ENCODE peak calls at places on chromosomes 2 and 18, in five cellular contexts. One of them, this sample, is unnamed.
A peak's percentile ranks its signal among the peaks of the same experiment; 100 is the strongest.

GRCh38 chr2:14616342-14616741 is 16.2 kb upstream of the LRATD1 start:
- DNase-seq in aorta: no peak
- DNase-seq in right lobe of liver: no peak
- DNase-seq in mammary epithelial cell: no peak
- DNase-seq in uterus: no peak
- DNase-seq in this sample: no peak

GRCh38 chr2:37501121-37501520 is 156.7 kb downstream of the QPCT start:
- DNase-seq in aorta: no peak
- DNase-seq in right lobe of liver: no peak
- DNase-seq in mammary epithelial cell: no peak
- DNase-seq in uterus: no peak
- DNase-seq in this sample: no peak

GRCh38 chr18:63238711-63239110 is 80.9 kb downstream of the BCL2 start:
- DNase-seq in aorta: no peak
- DNase-seq in right lobe of liver: no peak
- DNase-seq in mammary epithelial cell: no peak
- DNase-seq in uterus: no peak
- DNase-seq in this sample: no peak

GRCh38 chr2:241161646-241162281 is 11.5 kb downstream of the PPP1R7 start:
- DNase-seq in aorta: peak; percentile 76
- DNase-seq in right lobe of liver: no peak
- DNase-seq in mammary epithelial cell: peak; percentile 11
- DNase-seq in uterus: peak; percentile 77
- DNase-seq in this sample: peak; percentile 94

GRCh38 chr18:23380001-23380550 is 73.0 kb upstream of the RIOK3 start:
- DNase-seq in aorta: no peak
- DNase-seq in right lobe of liver: no peak
- DNase-seq in mammary epithelial cell: peak; percentile 5
- DNase-seq in uterus: no peak
- DNase-seq in this sample: no peak

GRCh38 chr2:196652869-196653268 is 13.4 kb downstream of the CCDC150 start:
- DNase-seq in aorta: no peak
- DNase-seq in right lobe of liver: no peak
- DNase-seq in mammary epithelial cell: no peak
- DNase-seq in uterus: no peak
- DNase-seq in this sample: no peak

GRCh38 chr18:56226025-56226424 is 412.4 kb downstream of the TXNL1 start:
- DNase-seq in aorta: no peak
- DNase-seq in right lobe of liver: no peak
- DNase-seq in mammary epithelial cell: no peak
- DNase-seq in uterus: no peak
- DNase-seq in this sample: no peak

GRCh38 chr2:70698847-70699246 is 69.2 kb downstream of the ADD2 start:
- DNase-seq in aorta: no peak
- DNase-seq in right lobe of liver: peak; percentile 8
- DNase-seq in mammary epithelial cell: no peak
- DNase-seq in uterus: no peak
- DNase-seq in this sample: no peak

GRCh38 chr2:85216927-85217326 is 83.7 kb downstream of the TCF7L1 start:
- DNase-seq in aorta: no peak
- DNase-seq in right lobe of liver: no peak
- DNase-seq in mammary epithelial cell: peak; percentile 51
- DNase-seq in uterus: no peak
- DNase-seq in this sample: no peak

GRCh38 chr2:17309741-17310339 is 208.4 kb downstream of the RAD51AP2 start:
- DNase-seq in aorta: no peak
- DNase-seq in right lobe of liver: peak; percentile 60
- DNase-seq in mammary epithelial cell: peak; percentile 55
- DNase-seq in uterus: no peak
- DNase-seq in this sample: no peak

GRCh38 chr18:37665346-37665745 is 99.7 kb upstream of the CELF4 start:
- DNase-seq in aorta: no peak
- DNase-seq in right lobe of liver: no peak
- DNase-seq in mammary epithelial cell: no peak
- DNase-seq in uterus: no peak
- DNase-seq in this sample: no peak

GRCh38 chr2:148989882-148990493 is 48.5 kb upstream of the LYPD6B start:
- DNase-seq in aorta: no peak
- DNase-seq in right lobe of liver: peak; percentile 62
- DNase-seq in mammary epithelial cell: peak; percentile 53
- DNase-seq in uterus: peak; percentile 36
- DNase-seq in this sample: no peak

GRCh38 chr2:46983065-46983801 is 67.6 kb upstream of the MCFD2 start:
- DNase-seq in aorta: peak; percentile 79
- DNase-seq in right lobe of liver: no peak
- DNase-seq in mammary epithelial cell: no peak
- DNase-seq in uterus: no peak
- DNase-seq in this sample: peak; percentile 53

GRCh38 chr18:55997156-55997561 is 409.2 kb upstream of the TCF4 start:
- DNase-seq in aorta: no peak
- DNase-seq in right lobe of liver: no peak
- DNase-seq in mammary epithelial cell: peak; percentile 72
- DNase-seq in uterus: no peak
- DNase-seq in this sample: no peak

GRCh38 chr2:73081181-73081671 is 9.7 kb upstream of the SFXN5 start:
- DNase-seq in aorta: no peak
- DNase-seq in right lobe of liver: no peak
- DNase-seq in mammary epithelial cell: no peak
- DNase-seq in uterus: no peak
- DNase-seq in this sample: no peak

GRCh38 chr2:219628235-219628985 is 980 bp downstream of the SLC4A3 start:
- DNase-seq in aorta: no peak
- DNase-seq in right lobe of liver: no peak
- DNase-seq in mammary epithelial cell: no peak
- DNase-seq in uterus: peak; percentile 17
- DNase-seq in this sample: no peak

GRCh38 chr2:118266086-118266485 is 177.8 kb downstream of the INSIG2 start:
- DNase-seq in aorta: no peak
- DNase-seq in right lobe of liver: no peak
- DNase-seq in mammary epithelial cell: no peak
- DNase-seq in uterus: no peak
- DNase-seq in this sample: no peak

GRCh38 chr2:105812180-105813044 is 67.7 kb downstream of the NCK2 start:
- DNase-seq in aorta: peak; percentile 75
- DNase-seq in right lobe of liver: no peak
- DNase-seq in mammary epithelial cell: peak; percentile 96
- DNase-seq in uterus: peak; percentile 44
- DNase-seq in this sample: peak; percentile 43

GRCh38 chr2:227614740-227615139 is at the start of gene SCYGR3:
- DNase-seq in aorta: no peak
- DNase-seq in right lobe of liver: no peak
- DNase-seq in mammary epithelial cell: no peak
- DNase-seq in uterus: no peak
- DNase-seq in this sample: no peak

GRCh38 chr2:29014811-29015414 is 33.8 kb downstream of the TOGARAM2 start:
- DNase-seq in aorta: no peak
- DNase-seq in right lobe of liver: no peak
- DNase-seq in mammary epithelial cell: peak; percentile 34
- DNase-seq in uterus: no peak
- DNase-seq in this sample: no peak

GRCh38 chr2:173589604-173590277 is 235.1 kb downstream of the CDCA7 start:
- DNase-seq in aorta: no peak
- DNase-seq in right lobe of liver: no peak
- DNase-seq in mammary epithelial cell: peak; percentile 94
- DNase-seq in uterus: no peak
- DNase-seq in this sample: no peak

GRCh38 chr2:235535423-235536130 is 41.7 kb downstream of the AGAP1 start:
- DNase-seq in aorta: no peak
- DNase-seq in right lobe of liver: no peak
- DNase-seq in mammary epithelial cell: no peak
- DNase-seq in uterus: no peak
- DNase-seq in this sample: no peak

GRCh38 chr2:101781326-101781725 is 83.8 kb downstream of the MAP4K4 start:
- DNase-seq in aorta: no peak
- DNase-seq in right lobe of liver: no peak
- DNase-seq in mammary epithelial cell: no peak
- DNase-seq in uterus: no peak
- DNase-seq in this sample: no peak

GRCh38 chr2:73759287-73759764 is 20.6 kb downstream of the DUSP11 start:
- DNase-seq in aorta: no peak
- DNase-seq in right lobe of liver: peak; percentile 82
- DNase-seq in mammary epithelial cell: no peak
- DNase-seq in uterus: peak; percentile 30
- DNase-seq in this sample: no peak

GRCh38 chr2:11187733-11188132 is 32.5 kb downstream of the SLC66A3 start:
- DNase-seq in aorta: no peak
- DNase-seq in right lobe of liver: no peak
- DNase-seq in mammary epithelial cell: no peak
- DNase-seq in uterus: no peak
- DNase-seq in this sample: no peak

GRCh38 chr2:46225730-46226129 is 71.5 kb upstream of the EPAS1 start:
- DNase-seq in aorta: no peak
- DNase-seq in right lobe of liver: no peak
- DNase-seq in mammary epithelial cell: no peak
- DNase-seq in uterus: no peak
- DNase-seq in this sample: no peak

GRCh38 chr2:174588463-174588862 is 9.1 kb downstream of the WIPF1 start:
- DNase-seq in aorta: no peak
- DNase-seq in right lobe of liver: no peak
- DNase-seq in mammary epithelial cell: no peak
- DNase-seq in uterus: peak; percentile 49
- DNase-seq in this sample: no peak

GRCh38 chr2:127355407-127356008 is 32.3 kb downstream of the MAP3K2 start:
- DNase-seq in aorta: no peak
- DNase-seq in right lobe of liver: no peak
- DNase-seq in mammary epithelial cell: peak; percentile 28
- DNase-seq in uterus: no peak
- DNase-seq in this sample: no peak

GRCh38 chr2:42249887-42250286 is 80.7 kb downstream of the EML4 start:
- DNase-seq in aorta: no peak
- DNase-seq in right lobe of liver: no peak
- DNase-seq in mammary epithelial cell: no peak
- DNase-seq in uterus: no peak
- DNase-seq in this sample: no peak

GRCh38 chr18:36399055-36399454 is 101.5 kb downstream of the FHOD3 start:
- DNase-seq in aorta: no peak
- DNase-seq in right lobe of liver: no peak
- DNase-seq in mammary epithelial cell: no peak
- DNase-seq in uterus: no peak
- DNase-seq in this sample: no peak

GRCh38 chr2:186135697-186136096 is 350.4 kb upstream of the ZC3H15 start:
- DNase-seq in aorta: no peak
- DNase-seq in right lobe of liver: no peak
- DNase-seq in mammary epithelial cell: peak; percentile 26
- DNase-seq in uterus: no peak
- DNase-seq in this sample: no peak

GRCh38 chr18:11985532-11985931 is 4.2 kb downstream of the IMPA2 start:
- DNase-seq in aorta: no peak
- DNase-seq in right lobe of liver: no peak
- DNase-seq in mammary epithelial cell: no peak
- DNase-seq in uterus: no peak
- DNase-seq in this sample: no peak

GRCh38 chr18:22106536-22107292 is 62.7 kb upstream of the GATA6 start:
- DNase-seq in aorta: no peak
- DNase-seq in right lobe of liver: peak; percentile 57
- DNase-seq in mammary epithelial cell: peak; percentile 53
- DNase-seq in uterus: no peak
- DNase-seq in this sample: no peak

GRCh38 chr2:96880891-96881273 is 11.0 kb upstream of the SEMA4C start:
- DNase-seq in aorta: no peak
- DNase-seq in right lobe of liver: no peak
- DNase-seq in mammary epithelial cell: no peak
- DNase-seq in uterus: no peak
- DNase-seq in this sample: no peak

GRCh38 chr2:67156796-67157195 is 240.3 kb upstream of the ETAA1 start:
- DNase-seq in aorta: no peak
- DNase-seq in right lobe of liver: no peak
- DNase-seq in mammary epithelial cell: no peak
- DNase-seq in uterus: no peak
- DNase-seq in this sample: no peak

GRCh38 chr2:67159929-67160328 is 237.2 kb upstream of the ETAA1 start:
- DNase-seq in aorta: no peak
- DNase-seq in right lobe of liver: no peak
- DNase-seq in mammary epithelial cell: no peak
- DNase-seq in uterus: no peak
- DNase-seq in this sample: no peak

GRCh38 chr2:67158718-67159117 is 238.4 kb upstream of the ETAA1 start:
- DNase-seq in aorta: no peak
- DNase-seq in right lobe of liver: no peak
- DNase-seq in mammary epithelial cell: no peak
- DNase-seq in uterus: no peak
- DNase-seq in this sample: no peak
- H3K27ac ChIP-seq in aorta: no peak overlapping the region
- H3K27ac ChIP-seq in right lobe of liver: no peak overlapping the region
- H3K27ac ChIP-seq in mammary epithelial cell: no peak overlapping the region
- H3K27ac ChIP-seq in uterus: no peak overlapping the region
- H3K27ac ChIP-seq in this sample: no peak overlapping the region

GRCh38 chr2:154637426-154637825 is 61.1 kb upstream of the KCNJ3 start:
- DNase-seq in aorta: no peak
- DNase-seq in right lobe of liver: no peak
- DNase-seq in mammary epithelial cell: no peak
- DNase-seq in uterus: no peak
- DNase-seq in this sample: no peak

GRCh38 chr2:154639997-154640396 is 58.5 kb upstream of the KCNJ3 start:
- DNase-seq in aorta: no peak
- DNase-seq in right lobe of liver: no peak
- DNase-seq in mammary epithelial cell: no peak
- DNase-seq in uterus: no peak
- DNase-seq in this sample: no peak

GRCh38 chr2:154638768-154639167 is 59.7 kb upstream of the KCNJ3 start:
- DNase-seq in aorta: no peak
- DNase-seq in right lobe of liver: no peak
- DNase-seq in mammary epithelial cell: no peak
- DNase-seq in uterus: no peak
- DNase-seq in this sample: no peak
- H3K4me3 ChIP-seq in aorta: no peak overlapping the region
- H3K4me3 ChIP-seq in right lobe of liver: no peak overlapping the region
- H3K4me3 ChIP-seq in mammary epithelial cell: no peak overlapping the region
- H3K4me3 ChIP-seq in uterus: no peak overlapping the region
- H3K4me3 ChIP-seq in this sample: no peak overlapping the region

GRCh38 chr2:191686658-191687057 is 8.7 kb downstream of the NABP1 start:
- DNase-seq in aorta: no peak
- DNase-seq in right lobe of liver: no peak
- DNase-seq in mammary epithelial cell: no peak
- DNase-seq in uterus: no peak
- DNase-seq in this sample: no peak

GRCh38 chr2:191686079-191686478 is 8.1 kb downstream of the NABP1 start:
- DNase-seq in aorta: no peak
- DNase-seq in right lobe of liver: no peak
- DNase-seq in mammary epithelial cell: no peak
- DNase-seq in uterus: no peak
- DNase-seq in this sample: no peak

GRCh38 chr2:191690327-191690726 is 12.4 kb downstream of the NABP1 start:
- DNase-seq in aorta: no peak
- DNase-seq in right lobe of liver: no peak
- DNase-seq in mammary epithelial cell: no peak
- DNase-seq in uterus: no peak
- DNase-seq in this sample: no peak

GRCh38 chr2:191688934-191689695 is 11.2 kb downstream of the NABP1 start:
- DNase-seq in aorta: no peak
- DNase-seq in right lobe of liver: no peak
- DNase-seq in mammary epithelial cell: peak; percentile 85
- DNase-seq in uterus: no peak
- DNase-seq in this sample: no peak

GRCh38 chr2:191687867-191688266 is 9.9 kb downstream of the NABP1 start:
- DNase-seq in aorta: no peak
- DNase-seq in right lobe of liver: no peak
- DNase-seq in mammary epithelial cell: no peak
- DNase-seq in uterus: no peak
- DNase-seq in this sample: no peak
- H3K4me1 ChIP-seq in aorta: peaks cover 10% of the 10 kb centered on the region
- H3K4me1 ChIP-seq in right lobe of liver: no peaks in the 10 kb centered on the region
- H3K4me1 ChIP-seq in mammary epithelial cell: peaks cover 31% of the 10 kb centered on the region
- H3K4me1 ChIP-seq in uterus: no peaks in the 10 kb centered on the region
- H3K4me1 ChIP-seq in this sample: peaks cover 10% of the 10 kb centered on the region

GRCh38 chr2:233764761-233765160 is 4.7 kb downstream of the UGT1A1 start:
- DNase-seq in aorta: no peak
- DNase-seq in right lobe of liver: no peak
- DNase-seq in mammary epithelial cell: no peak
- DNase-seq in uterus: no peak
- DNase-seq in this sample: no peak
- H3K27ac ChIP-seq in aorta: no peak overlapping the region
- H3K27ac ChIP-seq in right lobe of liver: peak overlapping the region; percentile 56
- H3K27ac ChIP-seq in mammary epithelial cell: no peak overlapping the region
- H3K27ac ChIP-seq in uterus: no peak overlapping the region
- H3K27ac ChIP-seq in this sample: no peak overlapping the region